ENCODE peak calls at places on chromosome 15, in four cellular contexts. I is GM12878, K is K562, M is HL-60. U is an unnamed sample.

GRCh38 chr15:57598346-57598745 is 6.6 kb downstream of the MYZAP start:
- DNase-seq in I (no peak), K (no peak), M (no peak), U (no peak)

GRCh38 chr15:59169337-59169736 is 37.3 kb upstream of the LDHAL6B start:
- DNase-seq in I (no peak), K (no peak), M (no peak), U (no peak)

GRCh38 chr15:62440731-62441130 is 275.6 kb upstream of the C2CD4B start:
- DNase-seq in I (no peak), K (no peak), M (no peak), U (no peak)

GRCh38 chr15:78930577-78931388 is 14.1 kb downstream of the CTSH start:
- DNase-seq in I (no peak), K (no peak), M (no peak), U (no peak)

GRCh38 chr15:63250312-63250965 is 27.0 kb upstream of the APH1B start:
- DNase-seq in I (no peak), K (no peak), M (no peak), U (no peak)

GRCh38 chr15:79463781-79464270 is 31.7 kb downstream of the MINAR1 start:
- DNase-seq in I (no peak), K (no peak), M (no peak), U (no peak)

GRCh38 chr15:91942676-91943417 is 89.3 kb downstream of the SLCO3A1 start:
- DNase-seq in I (no peak), K (no peak), M (peak), U (no peak)

GRCh38 chr15:47384316-47384715 is 333.0 kb upstream of the SEMA6D start:
- DNase-seq in I (no peak), K (no peak), M (no peak), U (no peak)

GRCh38 chr15:98815207-98815606 is 166.9 kb downstream of the IGF1R start:
- DNase-seq in I (no peak), K (no peak), M (no peak), U (no peak)

GRCh38 chr15:93071469-93071891 is 17.5 kb downstream of the RGMA start:
- DNase-seq in I (no peak), K (no peak), M (no peak), U (no peak)

GRCh38 chr15:57223345-57223744 is 153.0 kb upstream of the CGNL1 start:
- DNase-seq in I (no peak), K (no peak), M (no peak), U (no peak)

GRCh38 chr15:42010434-42010833 is 10.4 kb downstream of the PLA2G4E start:
- DNase-seq in I (peak), K (no peak), M (no peak), U (peak)

GRCh38 chr15:57133127-57133968 is 214.9 kb downstream of the TCF12 start:
- DNase-seq in I (no peak), K (no peak), M (no peak), U (no peak)

GRCh38 chr15:50256188-50257041 is 9.1 kb downstream of the HDC start:
- DNase-seq in I (no peak), K (no peak), M (no peak), U (no peak)

GRCh38 chr15:79820820-79821219 is 76.0 kb downstream of the MTHFS start:
- DNase-seq in I (no peak), K (no peak), M (no peak), U (no peak)

GRCh38 chr15:25170781-25171110 is 216.0 kb downstream of the SNRPN start:
- DNase-seq in I (no peak), K (no peak), M (no peak), U (no peak)

GRCh38 chr15:56824174-56824573 is 90.9 kb upstream of the ZNF280D start:
- DNase-seq in I (no peak), K (no peak), M (no peak), U (no peak)

GRCh38 chr15:92645731-92646130 is 9.8 kb downstream of the FAM174B start:
- DNase-seq in I (no peak), K (no peak), M (no peak), U (no peak)

GRCh38 chr15:61598655-61599054 is 369.6 kb upstream of the RORA start:
- DNase-seq in I (no peak), K (no peak), M (no peak), U (no peak)

GRCh38 chr15:26773485-26773877 is 615 bp upstream of the GABRB3 start:
- DNase-seq in I (no peak), K (no peak), M (no peak), U (no peak)

GRCh38 chr15:101652783-101653430 is 726 bp upstream of the TM2D3 start:
- DNase-seq in I (no peak), K (peak), M (no peak), U (no peak)

DNA sequence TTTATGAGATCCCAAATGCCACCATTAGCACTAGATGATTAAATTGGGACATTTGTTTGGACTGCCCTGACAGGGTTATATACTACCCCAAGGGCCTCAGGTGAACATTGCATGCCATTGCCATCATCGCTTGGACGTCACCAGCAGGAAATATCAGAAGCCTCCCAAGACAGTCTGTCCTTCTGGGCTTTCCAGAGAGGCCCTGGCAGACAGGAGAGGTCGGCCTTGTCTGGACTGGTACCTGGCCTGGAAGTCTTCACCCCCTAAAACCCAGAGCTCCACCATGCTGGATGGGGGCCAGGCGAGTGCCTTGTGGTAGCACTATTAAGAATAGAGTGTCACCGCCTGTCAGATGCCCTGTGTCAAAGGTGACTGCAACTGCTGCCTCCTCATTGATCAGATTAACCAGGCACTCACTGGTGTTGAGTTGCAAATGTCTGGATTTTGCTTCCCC is 324.1 kb upstream of the RASGRP1 start:
- DNase-seq in I (no peak), K (no peak), M (no peak), U (no peak)
- TF ChIP-seq POLR2AphosphoS5 in I (no peak), K (no peak), M (no peak), U (no peak)

GRCh38 chr15:82918607-82919230 is 33.8 kb downstream of the HOMER2 start:
- DNase-seq in I (no peak), K (no peak), M (no peak), U (no peak)
- TF ChIP-seq SPI1 in I (no peak), K (no peak), M (no peak), U (no peak)

GRCh38 chr15:100022426-100022825 is 289.2 kb upstream of the LYSMD4 start:
- DNase-seq in I (no peak), K (no peak), M (no peak), U (no peak)
- TF ChIP-seq POLR2AphosphoS5 in I (no peak), K (no peak), M (no peak), U (no peak)

GRCh38 chr15:39591896-39592315 is 11.0 kb downstream of the THBS1 start:
- DNase-seq in I (no peak), K (no peak), M (no peak), U (no peak)
- TF ChIP-seq SPI1 in I (no peak), K (no peak), M (no peak), U (no peak)

GRCh38 chr15:73996939-73997338 is 2.4 kb downstream of the PML start:
- DNase-seq in I (no peak), K (no peak), M (peak), U (no peak)
- TF ChIP-seq POLR2AphosphoS5 in I (no peak), K (no peak), M (no peak), U (no peak)

DNA sequence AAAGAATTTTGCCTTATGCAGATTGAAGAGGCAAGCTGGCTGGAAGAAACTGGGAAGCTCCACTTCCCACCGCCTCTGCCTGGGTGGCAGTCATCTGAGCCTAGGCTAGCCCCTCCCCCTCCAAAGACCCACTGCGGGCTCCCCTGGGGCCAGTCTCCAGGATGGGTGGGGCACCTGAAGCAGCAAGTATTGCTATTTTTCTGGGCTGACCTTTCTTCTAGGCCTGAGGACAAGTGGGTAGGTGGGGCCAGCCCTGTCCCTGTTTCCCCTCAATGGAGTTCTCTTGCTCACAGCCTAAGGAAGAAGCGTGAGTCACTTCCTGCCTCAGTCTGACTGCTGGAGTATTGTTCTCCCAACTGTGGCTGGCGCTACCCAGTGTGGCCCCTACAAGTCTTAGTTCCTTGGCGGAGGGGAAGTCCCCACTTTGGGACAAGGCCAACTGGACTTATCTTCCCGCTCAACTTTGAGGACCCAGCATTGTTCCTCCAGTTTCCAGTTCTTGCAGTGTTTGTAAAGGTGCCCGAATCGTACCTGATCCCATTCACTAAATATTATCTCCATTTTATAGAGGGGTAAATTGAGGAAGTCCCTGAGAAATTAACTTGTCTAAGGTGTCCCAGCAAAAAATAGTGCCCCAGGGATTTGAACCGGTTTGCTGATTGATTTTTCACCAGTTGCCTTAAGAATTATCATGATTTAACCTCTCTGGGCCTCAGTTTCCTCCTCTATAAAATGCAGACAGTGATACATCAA is 1.4 kb downstream of the FURIN start:
- DNase-seq in I (no peak), K (peak), M (peak), U (no peak)
- TF ChIP-seq SPI1 in I (peak), K (peak), M (peak), U (peak)

U was measured in GM12891.